ENCODE peak calls at places on chromosomes 3 and 15, in nine cellular contexts. M is heart left ventricle, E is esophagus squamous epithelium, C is foreskin fibroblast, A is endodermal cell, Z is ovary, Q is IMR-90, B is PC-3, F is A549. S is an unnamed sample.
A peak's percentile ranks its signal among the peaks of the same experiment; 100 is the strongest.

GRCh38 chr3:31377045-31377642 is 155.6 kb upstream of the STT3B start:
- DNase-seq in C (peak; percentile 78), E (no peak), B (peak; percentile 98), M (no peak), F (peak; percentile 77), Q (peak; percentile 88), A (no peak), Z (no peak), S (no peak)

GRCh38 chr3:141009496-141009895 is 41.7 kb upstream of the SPSB4 start:
- DNase-seq in E (no peak), A (no peak), Q (no peak), Z (no peak), M (no peak), B (no peak), F (no peak), C (no peak), S (no peak)

GRCh38 chr15:80660114-80660513 is 35.0 kb upstream of the ABHD17C start:
- DNase-seq in Q (peak; percentile 41), Z (no peak), A (peak; percentile 79), B (peak; percentile 79), C (peak; percentile 63), E (no peak), F (peak; percentile 63), M (no peak), S (peak; percentile 16)

GRCh38 chr3:18729671-18730070 is 304.5 kb upstream of the SATB1 start:
- DNase-seq in B (peak; percentile 52), A (no peak), E (no peak), M (no peak), Q (no peak), F (no peak), Z (no peak), C (no peak), S (no peak)

GRCh38 chr3:72673011-72673771 is 175.1 kb downstream of the SHQ1 start:
- DNase-seq in C (no peak), E (no peak), F (no peak), M (no peak), B (no peak), Q (no peak), Z (no peak), A (no peak), S (no peak)

GRCh38 chr3:4290272-4290893 is 12.8 kb upstream of the SETMAR start:
- DNase-seq in F (peak; percentile 48), A (peak; percentile 58), M (no peak), Q (peak; percentile 48), E (no peak), B (peak; percentile 74), Z (no peak), C (peak; percentile 70), S (peak; percentile 14)

GRCh38 chr3:33186524-33187367 is 31.9 kb downstream of the SUSD5 start:
- DNase-seq in C (peak; percentile 54), F (peak; percentile 42), M (no peak), E (no peak), Z (no peak), Q (peak; percentile 15), A (no peak), B (peak; percentile 42), S (no peak)

GRCh38 chr3:129281726-129282125 is 3.1 kb downstream of the HMCES start:
- DNase-seq in M (no peak), Q (no peak), C (no peak), E (no peak), F (no peak), Z (no peak), B (no peak), A (no peak), S (no peak)

GRCh38 chr3:158330820-158331219 is 220.9 kb downstream of the RSRC1 start:
- DNase-seq in C (peak; percentile 24), M (no peak), A (no peak), B (no peak), Z (no peak), E (no peak), F (no peak), Q (peak; percentile 40), S (no peak)

GRCh38 chr15:45648521-45649200 is 13.8 kb downstream of the SQOR start:
- DNase-seq in Z (no peak), Q (peak; percentile 86), F (peak; percentile 42), E (no peak), A (no peak), M (no peak), C (peak; percentile 80), B (peak; percentile 88), S (no peak)
- TF ChIP-seq CTCF in Z (no peak), Q (no peak), F (no peak), E (no peak), A (no peak), M (no peak), C (no peak), B (no peak), S (no peak)

DNA sequence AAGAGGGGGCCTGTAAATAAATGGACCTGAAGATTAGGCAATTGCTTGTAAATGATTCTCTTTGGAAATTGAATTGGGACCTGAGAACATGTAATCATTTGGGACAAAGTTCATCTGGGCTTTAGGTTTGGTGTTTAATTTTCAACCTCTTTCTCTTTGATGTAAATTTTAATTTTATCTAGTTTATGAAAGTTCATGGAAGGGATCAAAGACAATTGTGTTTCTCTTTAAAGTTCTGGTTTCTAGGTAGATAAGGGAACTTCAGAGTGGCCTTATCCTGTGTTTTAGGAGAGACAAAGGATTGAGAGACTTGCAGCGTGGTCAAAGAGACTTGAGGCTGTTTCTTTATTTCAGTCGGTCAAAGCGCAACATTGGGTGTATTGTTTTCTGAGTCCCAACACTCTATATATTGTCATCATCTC is 1108.3 kb downstream of the TBL1XR1 start:
- DNase-seq in M (no peak), E (no peak), A (no peak), Z (no peak), Q (no peak), F (no peak), C (no peak), B (no peak), S (no peak)
- TF ChIP-seq CTCF in M (no peak), E (no peak), A (no peak), Z (no peak), Q (no peak), F (no peak), C (no peak), B (no peak), S (no peak)

GRCh38 chr3:193592841-193593665 is at the start of gene OPA1:
- DNase-seq in Z (peak; percentile 99), C (peak; percentile 100), A (peak; percentile 99), Q (peak; percentile 99), F (peak; percentile 98), E (peak; percentile 80), B (peak; percentile 99), M (peak; percentile 97), S (peak; percentile 97)
- TF ChIP-seq CTCF in Z (peak; percentile 40), C (peak; percentile 20), A (peak; percentile 58), Q (peak; percentile 28), F (no peak), E (peak; percentile 11), B (peak; percentile 37), M (peak; percentile 32), S (peak; percentile 32)

GRCh38 chr15:26082069-26082832 is 219.1 kb upstream of the ATP10A start:
- DNase-seq in M (peak; percentile 95), E (peak; percentile 81), C (peak; percentile 97), B (peak; percentile 97), A (peak; percentile 99), Q (peak; percentile 93), Z (peak; percentile 96), F (peak; percentile 94), S (peak; percentile 20)
- TF ChIP-seq CTCF in M (no peak), E (peak; percentile 10), C (no peak), B (no peak), A (peak; percentile 41), Q (no peak), Z (peak; percentile 4), F (no peak), S (no peak)

S was measured in AG09319.